ENCODE peak calls at places on chromosomes 13 and 19, in five cellular contexts. H is colonic mucosa; Z is CD4-positive, CD25-positive, alpha-beta regulatory T cell; L is uterus; Y is psoas muscle. K is an unnamed sample.

GRCh38 chr13:97124237-97124636 is 97.9 kb upstream of the MBNL2 start:
- DNase-seq in L (no peak), Y (no peak), Z (no peak), H (no peak), K (no peak)

GRCh38 chr19:33679696-33680095 is 57.9 kb downstream of the CHST8 start:
- DNase-seq in L (no peak), Z (no peak), Y (no peak), H (no peak), K (no peak)

GRCh38 chr13:28754698-28755545 is 36.2 kb upstream of the SLC46A3 start:
- DNase-seq in H (peak; percentile 47), Y (no peak), Z (no peak), L (peak; percentile 43), K (no peak)

GRCh38 chr19:33193269-33193863 is 764 bp upstream of the LRP3 start:
- DNase-seq in H (no peak), L (no peak), Y (no peak), Z (no peak), K (no peak)

GRCh38 chr13:40666905-40667621 is 622 bp upstream of the FOXO1 start:
- DNase-seq in H (peak; percentile 53), Y (peak; percentile 54), Z (no peak), L (peak; percentile 61), K (no peak)

GRCh38 chr19:21463449-21464105 is 41.8 kb upstream of the ZNF429 start:
- DNase-seq in L (no peak), H (peak; percentile 70), Z (no peak), Y (no peak), K (no peak)

GRCh38 chr19:39752390-39752789 is 14.6 kb upstream of the CLC start:
- DNase-seq in Y (no peak), L (no peak), H (no peak), Z (no peak), K (no peak)

GRCh38 chr19:10780368-10780767 is 55.6 kb downstream of the TMED1 start:
- DNase-seq in Z (no peak), H (no peak), L (peak; percentile 58), Y (peak; percentile 61), K (no peak)

GRCh38 chr13:75789451-75790197 is 153.5 kb downstream of the LMO7 start:
- DNase-seq in L (no peak), Z (no peak), H (no peak), Y (no peak), K (no peak)
- H3K4me1 ChIP-seq in L (no peaks in the 10 kb centered on the region), Z (no peaks in the 10 kb centered on the region), H (no peaks in the 10 kb centered on the region), Y (peaks cover 87% of the 10 kb centered on the region), K (no peaks in the 10 kb centered on the region)

DNA sequence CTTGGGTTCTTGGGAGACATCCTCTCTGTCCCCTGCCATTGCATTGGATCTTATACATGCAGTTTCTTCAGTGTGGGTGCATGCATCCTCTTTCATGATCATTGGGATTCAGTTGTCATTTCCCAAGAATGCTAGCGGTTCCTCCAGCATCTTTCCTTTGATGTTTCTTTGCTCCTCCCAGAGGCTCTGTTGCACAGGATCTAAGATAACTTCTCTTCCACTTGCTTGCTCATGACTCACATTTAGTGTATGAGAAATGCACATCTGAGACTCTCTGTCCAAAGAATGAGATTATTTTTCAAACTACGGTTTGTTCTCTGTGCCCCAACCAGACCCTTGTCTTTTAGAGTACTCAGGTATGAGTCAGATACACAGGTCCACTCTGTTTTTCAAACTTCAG is 197.1 kb downstream of the NDFIP2 start:
- DNase-seq in Y (no peak), Z (no peak), H (no peak), L (no peak), K (no peak)
- H3K4me1 ChIP-seq in Y (peaks cover 10% of the 10 kb centered on the region), Z (no peaks in the 10 kb centered on the region), H (no peaks in the 10 kb centered on the region), L (no peaks in the 10 kb centered on the region), K (no peaks in the 10 kb centered on the region)

DNA sequence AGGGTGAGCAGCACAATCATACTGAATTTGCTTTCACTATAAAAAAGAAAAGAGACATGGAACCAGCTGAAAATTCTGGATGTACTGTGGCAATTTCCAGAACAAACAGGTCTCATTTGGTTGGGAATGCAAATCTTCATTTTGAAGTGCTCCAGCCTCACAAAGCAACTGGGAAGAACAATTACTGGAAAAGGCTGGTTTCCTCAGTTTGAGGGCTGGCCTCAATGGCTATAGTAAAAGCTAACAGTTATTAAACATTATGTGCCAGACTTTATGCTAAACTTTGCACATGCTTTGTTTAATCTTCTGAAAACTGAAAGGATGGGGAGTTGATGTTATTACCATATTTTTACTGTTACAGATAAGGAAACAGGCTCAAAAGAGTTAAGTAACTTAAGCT is 3.0 kb downstream of the OBI1 start:
- DNase-seq in Z (no peak), L (no peak), Y (no peak), H (no peak), K (no peak)
- H3K4me1 ChIP-seq in Z (peaks cover 25% of the 10 kb centered on the region), L (no peaks in the 10 kb centered on the region), Y (peaks cover 22% of the 10 kb centered on the region), H (peaks cover 7% of the 10 kb centered on the region), K (peaks cover 9% of the 10 kb centered on the region)

GRCh38 chr19:2235026-2235395 is 1.1 kb downstream of the PLEKHJ1 start:
- DNase-seq in L (no peak), H (peak; percentile 61), Y (no peak), Z (no peak), K (no peak)
- H3K4me1 ChIP-seq in L (peaks cover 13% of the 10 kb centered on the region), H (peaks cover 18% of the 10 kb centered on the region), Y (peaks cover 46% of the 10 kb centered on the region), Z (peaks cover 53% of the 10 kb centered on the region), K (peaks cover 37% of the 10 kb centered on the region)

DNA sequence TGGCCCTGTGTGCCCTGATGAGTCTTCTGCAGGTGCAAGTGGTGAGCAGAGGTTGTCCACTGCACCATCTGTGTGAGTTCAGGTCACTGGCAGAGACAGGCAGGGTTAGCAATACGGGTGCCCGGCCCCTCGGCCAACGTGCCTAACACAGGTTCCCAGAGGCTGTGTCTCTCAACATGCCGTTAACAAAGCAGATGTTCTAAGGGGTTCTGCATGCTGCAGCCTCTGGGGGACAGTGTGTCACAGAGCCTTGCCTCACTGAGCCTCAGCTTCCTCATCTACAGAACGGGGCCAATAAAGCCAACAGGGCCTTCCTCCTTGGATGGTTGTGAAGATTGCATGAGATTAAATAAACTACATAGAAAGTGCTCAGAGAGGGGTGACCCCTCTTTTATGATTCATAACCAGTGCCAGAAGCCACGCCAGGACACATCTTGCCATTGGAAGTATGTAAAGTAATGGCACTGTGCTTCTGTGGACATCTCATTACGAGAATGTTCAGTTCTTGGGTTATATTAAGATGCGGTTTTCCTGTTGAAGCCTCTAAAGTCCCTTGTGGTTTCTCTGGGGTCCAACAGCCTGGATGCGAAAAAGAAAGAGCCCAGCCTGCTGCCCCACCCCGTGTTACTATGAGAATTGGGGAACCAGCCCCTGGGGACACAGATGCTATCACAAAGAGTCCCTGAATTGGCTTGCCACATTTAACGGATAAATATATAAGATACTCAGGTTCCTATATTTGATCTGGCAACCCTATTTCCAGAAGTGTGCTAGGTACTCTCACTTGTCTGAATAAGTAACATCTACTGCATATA is 11.2 kb upstream of the ARHGEF18 start:
- DNase-seq in H (no peak), Z (no peak), Y (no peak), L (no peak), K (no peak)
- H3K4me1 ChIP-seq in H (no peaks in the 10 kb centered on the region), Z (peaks cover 31% of the 10 kb centered on the region), Y (no peaks in the 10 kb centered on the region), L (no peaks in the 10 kb centered on the region), K (peaks cover 20% of the 10 kb centered on the region)

GRCh38 chr19:18840288-18841260 is 8.8 kb downstream of the UPF1 start:
- DNase-seq in L (no peak), H (no peak), Z (no peak), Y (no peak), K (no peak)

GRCh38 chr19:18841400-18841799 is 9.6 kb downstream of the UPF1 start:
- DNase-seq in L (no peak), Z (no peak), Y (no peak), H (no peak), K (no peak)

GRCh38 chr19:18843960-18844359 is 12.2 kb downstream of the UPF1 start:
- DNase-seq in L (no peak), Z (no peak), H (no peak), Y (no peak), K (no peak)

GRCh38 chr19:18842166-18842565 is 10.4 kb downstream of the UPF1 start:
- DNase-seq in L (no peak), H (no peak), Y (no peak), Z (no peak), K (no peak)

GRCh38 chr19:18839465-18840287 is 7.9 kb downstream of the UPF1 start:
- DNase-seq in L (no peak), H (no peak), Y (no peak), Z (no peak), K (no peak)
- H3K4me1 ChIP-seq in L (no peaks in the 10 kb centered on the region), H (peaks cover 13% of the 10 kb centered on the region), Y (peaks cover 67% of the 10 kb centered on the region), Z (peaks cover 89% of the 10 kb centered on the region), K (peaks cover 54% of the 10 kb centered on the region)

GRCh38 chr19:2230807-2231533 is 5.2 kb downstream of the PLEKHJ1 start:
- DNase-seq in Z (no peak), H (no peak), L (no peak), Y (no peak), K (no peak)
- H3K4me1 ChIP-seq in Z (peaks cover 19% of the 10 kb centered on the region), H (peaks cover 8% of the 10 kb centered on the region), L (no peaks in the 10 kb centered on the region), Y (peaks cover 27% of the 10 kb centered on the region), K (peaks cover 16% of the 10 kb centered on the region)

GRCh38 chr19:58551123-58551497 is 3.8 kb downstream of the CHMP2A start:
- DNase-seq in H (no peak), Y (no peak), L (no peak), Z (no peak), K (no peak)

GRCh38 chr19:58547323-58548312 is 3.8 kb downstream of the TRIM28 start:
- DNase-seq in Y (no peak), L (no peak), Z (no peak), H (no peak), K (no peak)

GRCh38 chr19:58550362-58551122 is 4.4 kb downstream of the CHMP2A start:
- DNase-seq in Z (no peak), H (no peak), L (no peak), Y (no peak), K (no peak)

GRCh38 chr19:58549664-58550361 is 5.1 kb downstream of the CHMP2A start:
- DNase-seq in H (no peak), L (no peak), Y (no peak), Z (no peak), K (no peak)

GRCh38 chr19:58548859-58549663 is 5.2 kb downstream of the TRIM28 start:
- DNase-seq in H (no peak), L (no peak), Z (no peak), Y (no peak), K (no peak)
- H3K4me1 ChIP-seq in H (peaks cover 17% of the 10 kb centered on the region), L (peaks cover 17% of the 10 kb centered on the region), Z (peaks cover 37% of the 10 kb centered on the region), Y (peaks cover 30% of the 10 kb centered on the region), K (peaks cover 30% of the 10 kb centered on the region)

GRCh38 chr19:54160948-54161347 is 1.4 kb upstream of the LENG1 start:
- DNase-seq in L (no peak), Y (no peak), Z (no peak), H (peak; percentile 41), K (no peak)

GRCh38 chr19:54165222-54165621 is 5.7 kb upstream of the LENG1 start:
- DNase-seq in H (no peak), Y (no peak), Z (no peak), L (no peak), K (no peak)

GRCh38 chr19:54162241-54162805 is 2.8 kb upstream of the LENG1 start:
- DNase-seq in L (peak; percentile 89), Y (peak; percentile 86), Z (peak; percentile 79), H (peak; percentile 94), K (peak; percentile 66)

GRCh38 chr19:54164369-54165068 is 5.0 kb upstream of the LENG1 start:
- DNase-seq in H (peak; percentile 95), Z (peak; percentile 9), L (peak; percentile 61), Y (no peak), K (peak; percentile 71)

DNA sequence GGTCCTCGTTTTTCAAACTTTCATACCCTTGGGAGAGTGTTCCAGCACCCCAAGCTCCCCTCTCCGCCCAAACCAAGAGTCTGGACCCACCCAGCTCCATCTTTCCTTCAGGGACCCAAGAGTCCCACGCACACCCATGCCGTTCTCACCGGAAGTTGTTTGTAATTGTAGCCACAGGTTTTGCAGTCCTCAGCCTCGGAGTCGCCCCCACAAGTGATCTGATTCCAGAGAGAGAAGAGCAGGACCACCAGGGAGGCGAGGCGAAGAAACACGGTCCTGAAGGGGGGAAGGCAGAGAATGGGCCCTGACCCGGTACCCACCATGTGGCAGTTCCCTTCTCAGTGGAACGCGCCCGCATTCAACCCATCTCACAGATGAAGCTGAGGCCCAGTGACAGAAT is 3.4 kb upstream of the LENG1 start:
- DNase-seq in L (no peak), H (no peak), Z (no peak), Y (no peak), K (no peak)
- H3K4me1 ChIP-seq in L (no peaks in the 10 kb centered on the region), H (peaks cover 29% of the 10 kb centered on the region), Z (peaks cover 46% of the 10 kb centered on the region), Y (peaks cover 27% of the 10 kb centered on the region), K (peaks cover 43% of the 10 kb centered on the region)

K was measured in effector memory CD4-positive, alpha-beta T cell.